ENCODE peak calls at places on chromosomes 13 and 19, in six cellular contexts. V is stimulated activated CD4-positive, alpha-beta T cell treated with anti-CD3 and anti-CD28 coated beads, Interleukin-2, amount 100 ng/mL, for 48 hours; L is fibroblast of the aortic adventitia; F is tibial nerve; R is AG10803; I is activated T-helper 1 cell treated with anti-CD3 and anti-CD28 coated beads, Interleukin-12 subunit alpha, Interleukin-12 subunit beta, Interleukin-2, Interleukin-4 antibody, amounts not matched to agents 30 ng/mL and 10 ng/mL and 1 ng/mL, durations not matched to agents 14 hours and 24 hours and 36 hours. G is an unnamed sample.

GRCh38 chr19:50323782-50324133 is 5.4 kb downstream of the KCNC3 start:
- DNase-seq in I (no peak), F (no peak), V (no peak), R (no peak), L (no peak), G (no peak)

GRCh38 chr13:53341144-53341510 is 312.5 kb downstream of the OLFM4 start:
- DNase-seq in V (no peak), R (no peak), L (no peak), F (no peak), I (no peak), G (no peak)

GRCh38 chr13:33076451-33076992 is 60.3 kb downstream of the KL start:
- DNase-seq in I (no peak), V (no peak), R (no peak), F (no peak), L (no peak), G (no peak)

GRCh38 chr13:97521726-97522125 is 87.8 kb downstream of the RAP2A start:
- DNase-seq in L (no peak), R (no peak), V (no peak), I (no peak), F (no peak), G (no peak)

GRCh38 chr19:48896191-48896720 is 2.3 kb downstream of the TULP2 start:
- DNase-seq in F (peak), I (no peak), V (no peak), R (peak), L (no peak), G (no peak)

GRCh38 chr19:7534531-7534980 is 961 bp upstream of the PNPLA6 start:
- DNase-seq in I (no peak), V (peak), L (peak), R (peak), F (no peak), G (no peak)

GRCh38 chr13:31214379-31214778 is 14.6 kb downstream of the B3GLCT start:
- DNase-seq in L (no peak), F (no peak), I (no peak), R (peak), V (no peak), G (no peak)

GRCh38 chr19:12364391-12365093 is 941 bp downstream of the ZNF442 start:
- DNase-seq in F (no peak), I (no peak), L (peak), R (peak), V (no peak), G (no peak)

GRCh38 chr19:40908981-40909380 is 26.9 kb upstream of the CYP2A7 start:
- DNase-seq in V (no peak), I (no peak), F (no peak), L (no peak), R (no peak), G (no peak)

GRCh38 chr13:110471156-110471832 is 90.2 kb downstream of the RAB20 start:
- DNase-seq in I (no peak), R (no peak), F (no peak), V (no peak), L (no peak), G (no peak)

GRCh38 chr13:80338781-80339577 is 1.9 kb downstream of the SPRY2 start:
- DNase-seq in I (no peak), R (peak), V (peak), F (peak), L (peak), G (no peak)